ENCODE peak calls at places on chromosomes 3 and 15, in nine cellular contexts. Q is SHP77, H is RPMI7951, L is neuronal stem cell, U is mesenteric fat pad, W is M059J, X is MV-4-11, Y is ecto neural progenitor cell, M is GM23248. E is an unnamed sample.

GRCh38 chr15:33500432-33500831 is 189.7 kb downstream of the RYR3 start:
- DNase-seq in Q (no peak), H (no peak), L (no peak), U (no peak), W (no peak), X (no peak), Y (no peak), M (no peak), E (no peak)

GRCh38 chr3:10443272-10443671 is 62.1 kb downstream of the ATP2B2 start:
- DNase-seq in Q (no peak), H (no peak), L (no peak), U (no peak), W (no peak), X (peak), Y (no peak), M (no peak), E (no peak)

GRCh38 chr3:186298876-186299275 is 63.2 kb downstream of the DGKG start:
- DNase-seq in Q (no peak), H (peak), L (no peak), U (no peak), W (no peak), X (peak), Y (no peak), M (peak), E (no peak)

GRCh38 chr3:10948326-10948725 is 44.2 kb upstream of the SLC6A1 start:
- DNase-seq in Q (no peak), H (no peak), L (no peak), U (no peak), W (no peak), X (no peak), Y (no peak), M (no peak), E (no peak)

GRCh38 chr15:26038693-26039092 is 175.6 kb upstream of the ATP10A start:
- DNase-seq in Q (no peak), H (no peak), L (no peak), U (no peak), W (peak), X (no peak), Y (peak), M (no peak), E (no peak)

GRCh38 chr3:187150599-187150998 is 11.3 kb upstream of the RPL39L start:
- DNase-seq in Q (no peak), H (no peak), L (no peak), U (no peak), W (peak), X (peak), Y (no peak), M (no peak), E (no peak)

GRCh38 chr15:76195506-76196285 is 115.6 kb downstream of the ETFA start:
- DNase-seq in Q (no peak), H (no peak), L (no peak), U (no peak), W (no peak), X (no peak), Y (no peak), M (no peak), E (peak)

GRCh38 chr3:124841517-124841916 is 45.6 kb downstream of the ITGB5 start:
- DNase-seq in Q (no peak), H (no peak), L (no peak), U (no peak), W (no peak), X (no peak), Y (no peak), M (no peak), E (no peak)

GRCh38 chr15:101432982-101433381 is 56.5 kb downstream of the PCSK6 start:
- DNase-seq in Q (no peak), H (no peak), L (no peak), U (no peak), W (no peak), X (no peak), Y (peak), M (no peak), E (no peak)

GRCh38 chr3:52218454-52218853 is 7.0 kb downstream of the TLR9 start:
- DNase-seq in Q (no peak), H (no peak), L (no peak), U (no peak), W (no peak), X (no peak), Y (peak), M (no peak), E (no peak)

GRCh38 chr3:189288348-189289235 is 116.8 kb downstream of the TPRG1 start:
- DNase-seq in Q (no peak), H (no peak), L (no peak), U (no peak), W (no peak), X (no peak), Y (no peak), M (no peak), E (no peak)

GRCh38 chr3:141659821-141660597 is 78.1 kb upstream of the RNF7 start:
- DNase-seq in Q (peak), H (peak), L (peak), U (no peak), W (peak), X (no peak), Y (peak), M (peak), E (peak)

GRCh38 chr3:134030801-134031619 is 1.3 kb upstream of the SLCO2A1 start:
- DNase-seq in Q (no peak), H (no peak), L (no peak), U (peak), W (no peak), X (no peak), Y (no peak), M (no peak), E (no peak)

GRCh38 chr3:188003188-188004171 is 150.5 kb upstream of the LPP start:
- DNase-seq in Q (no peak), H (no peak), L (no peak), U (no peak), W (no peak), X (no peak), Y (no peak), M (no peak), E (no peak)

GRCh38 chr15:97652041-97652440 is 308.5 kb upstream of the ARRDC4 start:
- DNase-seq in Q (peak), H (no peak), L (no peak), U (no peak), W (no peak), X (no peak), Y (no peak), M (no peak), E (no peak)

GRCh38 chr15:47294765-47295259 is 422.5 kb upstream of the SEMA6D start:
- DNase-seq in Q (no peak), H (no peak), L (no peak), U (no peak), W (no peak), X (no peak), Y (no peak), M (peak), E (no peak)

GRCh38 chr3:14925729-14926591 is 21.4 kb upstream of the NR2C2 start:
- DNase-seq in Q (peak), H (peak), L (peak), U (no peak), W (peak), X (peak), Y (no peak), M (peak), E (no peak)

GRCh38 chr15:67198157-67198754 is 56.2 kb downstream of the AAGAB start:
- DNase-seq in Q (no peak), H (no peak), L (no peak), U (no peak), W (no peak), X (peak), Y (no peak), M (peak), E (no peak)